ENCODE peak calls at places on chromosome X, in nine cellular contexts. One of them, this sample, is unnamed.

GRCh38 chrX:78024349-78025108 is 55.1 kb upstream of the PGAM4 start:
- DNase-seq in HS-5: no peak
- DNase-seq in astrocyte of the spinal cord: no peak
- DNase-seq in EL: peak; percentile 7
- DNase-seq in DND-41: no peak
- DNase-seq in stimulated activated CD4-positive, alpha-beta T cell treated with anti-CD3 and anti-CD28 coated beads, Interleukin-2, amount 100 ng/mL, for 48 hours: peak; percentile 2
- DNase-seq in stimulated activated naive CD4-positive, alpha-beta T cell: peak; percentile 1
- DNase-seq in colonic mucosa: peak; percentile 77
- DNase-seq in C1 segment of cervical spinal cord: no peak
- DNase-seq in this sample: no peak

GRCh38 chrX:107272431-107272921 is 66.1 kb downstream of the DNAAF6 start:
- DNase-seq in EL: no peak
- DNase-seq in DND-41: no peak
- DNase-seq in astrocyte of the spinal cord: no peak
- DNase-seq in stimulated activated CD4-positive, alpha-beta T cell treated with anti-CD3 and anti-CD28 coated beads, Interleukin-2, amount 100 ng/mL, for 48 hours: no peak
- DNase-seq in stimulated activated naive CD4-positive, alpha-beta T cell: peak; percentile 0
- DNase-seq in colonic mucosa: peak; percentile 18
- DNase-seq in HS-5: no peak
- DNase-seq in C1 segment of cervical spinal cord: no peak
- DNase-seq in this sample: no peak

GRCh38 chrX:30904186-30904585 is 15.1 kb upstream of the TAB3 start:
- DNase-seq in stimulated activated naive CD4-positive, alpha-beta T cell: no peak
- DNase-seq in colonic mucosa: no peak
- DNase-seq in HS-5: no peak
- DNase-seq in C1 segment of cervical spinal cord: no peak
- DNase-seq in EL: no peak
- DNase-seq in stimulated activated CD4-positive, alpha-beta T cell treated with anti-CD3 and anti-CD28 coated beads, Interleukin-2, amount 100 ng/mL, for 48 hours: no peak
- DNase-seq in DND-41: no peak
- DNase-seq in astrocyte of the spinal cord: no peak
- DNase-seq in this sample: no peak

GRCh38 chrX:134431894-134432293 is 28.1 kb upstream of the HPRT1 start:
- DNase-seq in astrocyte of the spinal cord: peak; percentile 58
- DNase-seq in stimulated activated naive CD4-positive, alpha-beta T cell: no peak
- DNase-seq in DND-41: no peak
- DNase-seq in stimulated activated CD4-positive, alpha-beta T cell treated with anti-CD3 and anti-CD28 coated beads, Interleukin-2, amount 100 ng/mL, for 48 hours: no peak
- DNase-seq in HS-5: peak; percentile 52
- DNase-seq in colonic mucosa: no peak
- DNase-seq in EL: peak; percentile 69
- DNase-seq in C1 segment of cervical spinal cord: no peak
- DNase-seq in this sample: peak; percentile 53

GRCh38 chrX:117429511-117429910 is 687.1 kb downstream of the KLHL13 start:
- DNase-seq in HS-5: no peak
- DNase-seq in stimulated activated naive CD4-positive, alpha-beta T cell: no peak
- DNase-seq in C1 segment of cervical spinal cord: no peak
- DNase-seq in stimulated activated CD4-positive, alpha-beta T cell treated with anti-CD3 and anti-CD28 coated beads, Interleukin-2, amount 100 ng/mL, for 48 hours: no peak
- DNase-seq in DND-41: no peak
- DNase-seq in EL: no peak
- DNase-seq in colonic mucosa: no peak
- DNase-seq in astrocyte of the spinal cord: no peak
- DNase-seq in this sample: no peak

GRCh38 chrX:103550415-103551051 is 31.2 kb upstream of the RAB40A start:
- DNase-seq in DND-41: no peak
- DNase-seq in HS-5: no peak
- DNase-seq in stimulated activated naive CD4-positive, alpha-beta T cell: no peak
- DNase-seq in stimulated activated CD4-positive, alpha-beta T cell treated with anti-CD3 and anti-CD28 coated beads, Interleukin-2, amount 100 ng/mL, for 48 hours: no peak
- DNase-seq in EL: no peak
- DNase-seq in colonic mucosa: no peak
- DNase-seq in C1 segment of cervical spinal cord: no peak
- DNase-seq in astrocyte of the spinal cord: no peak
- DNase-seq in this sample: no peak

GRCh38 chrX:15854080-15854655 is 445 bp downstream of the AP1S2 start:
- DNase-seq in C1 segment of cervical spinal cord: peak; percentile 73
- DNase-seq in astrocyte of the spinal cord: no peak
- DNase-seq in stimulated activated CD4-positive, alpha-beta T cell treated with anti-CD3 and anti-CD28 coated beads, Interleukin-2, amount 100 ng/mL, for 48 hours: peak; percentile 40
- DNase-seq in HS-5: no peak
- DNase-seq in stimulated activated naive CD4-positive, alpha-beta T cell: peak; percentile 47
- DNase-seq in colonic mucosa: peak; percentile 58
- DNase-seq in EL: peak; percentile 36
- DNase-seq in DND-41: peak; percentile 33
- DNase-seq in this sample: peak; percentile 23

GRCh38 chrX:135112096-135112729 is 8.1 kb downstream of the ETDB start:
- DNase-seq in colonic mucosa: peak; percentile 33
- DNase-seq in stimulated activated naive CD4-positive, alpha-beta T cell: no peak
- DNase-seq in DND-41: peak; percentile 43
- DNase-seq in stimulated activated CD4-positive, alpha-beta T cell treated with anti-CD3 and anti-CD28 coated beads, Interleukin-2, amount 100 ng/mL, for 48 hours: peak; percentile 40
- DNase-seq in astrocyte of the spinal cord: peak; percentile 22
- DNase-seq in HS-5: no peak
- DNase-seq in C1 segment of cervical spinal cord: no peak
- DNase-seq in EL: peak; percentile 28
- DNase-seq in this sample: peak; percentile 4

GRCh38 chrX:71515039-71515398 is 17.9 kb upstream of the OGT start:
- DNase-seq in EL: peak; percentile 3
- DNase-seq in DND-41: no peak
- DNase-seq in C1 segment of cervical spinal cord: no peak
- DNase-seq in colonic mucosa: no peak
- DNase-seq in stimulated activated naive CD4-positive, alpha-beta T cell: no peak
- DNase-seq in stimulated activated CD4-positive, alpha-beta T cell treated with anti-CD3 and anti-CD28 coated beads, Interleukin-2, amount 100 ng/mL, for 48 hours: no peak
- DNase-seq in astrocyte of the spinal cord: no peak
- DNase-seq in HS-5: no peak
- DNase-seq in this sample: no peak

GRCh38 chrX:46844913-46845312 is 8.1 kb downstream of the RP2 start:
- DNase-seq in astrocyte of the spinal cord: no peak
- DNase-seq in C1 segment of cervical spinal cord: no peak
- DNase-seq in DND-41: no peak
- DNase-seq in colonic mucosa: no peak
- DNase-seq in HS-5: no peak
- DNase-seq in stimulated activated CD4-positive, alpha-beta T cell treated with anti-CD3 and anti-CD28 coated beads, Interleukin-2, amount 100 ng/mL, for 48 hours: no peak
- DNase-seq in EL: no peak
- DNase-seq in stimulated activated naive CD4-positive, alpha-beta T cell: no peak
- DNase-seq in this sample: no peak

GRCh38 chrX:66110112-66110511 is 53.9 kb upstream of the HEPH start:
- DNase-seq in stimulated activated naive CD4-positive, alpha-beta T cell: no peak
- DNase-seq in DND-41: peak; percentile 7
- DNase-seq in colonic mucosa: peak; percentile 28
- DNase-seq in C1 segment of cervical spinal cord: peak; percentile 0
- DNase-seq in astrocyte of the spinal cord: no peak
- DNase-seq in EL: peak; percentile 8
- DNase-seq in stimulated activated CD4-positive, alpha-beta T cell treated with anti-CD3 and anti-CD28 coated beads, Interleukin-2, amount 100 ng/mL, for 48 hours: peak; percentile 6
- DNase-seq in HS-5: no peak
- DNase-seq in this sample: peak; percentile 17

GRCh38 chrX:40402771-40403533 is 177.8 kb upstream of the ATP6AP2 start:
- DNase-seq in DND-41: no peak
- DNase-seq in astrocyte of the spinal cord: peak; percentile 34
- DNase-seq in colonic mucosa: peak; percentile 20
- DNase-seq in C1 segment of cervical spinal cord: no peak
- DNase-seq in EL: peak; percentile 52
- DNase-seq in stimulated activated CD4-positive, alpha-beta T cell treated with anti-CD3 and anti-CD28 coated beads, Interleukin-2, amount 100 ng/mL, for 48 hours: no peak
- DNase-seq in stimulated activated naive CD4-positive, alpha-beta T cell: no peak
- DNase-seq in HS-5: no peak
- DNase-seq in this sample: peak; percentile 77

GRCh38 chrX:101452051-101452450 is 33.2 kb upstream of the ARMCX4 start:
- DNase-seq in astrocyte of the spinal cord: no peak
- DNase-seq in DND-41: no peak
- DNase-seq in stimulated activated CD4-positive, alpha-beta T cell treated with anti-CD3 and anti-CD28 coated beads, Interleukin-2, amount 100 ng/mL, for 48 hours: no peak
- DNase-seq in C1 segment of cervical spinal cord: no peak
- DNase-seq in stimulated activated naive CD4-positive, alpha-beta T cell: no peak
- DNase-seq in HS-5: no peak
- DNase-seq in EL: peak; percentile 3
- DNase-seq in colonic mucosa: no peak
- DNase-seq in this sample: no peak

GRCh38 chrX:110108381-110108796 is 105.5 kb downstream of the TMEM164 start:
- DNase-seq in HS-5: no peak
- DNase-seq in EL: peak; percentile 10
- DNase-seq in stimulated activated naive CD4-positive, alpha-beta T cell: no peak
- DNase-seq in DND-41: no peak
- DNase-seq in C1 segment of cervical spinal cord: no peak
- DNase-seq in colonic mucosa: no peak
- DNase-seq in astrocyte of the spinal cord: peak; percentile 37
- DNase-seq in stimulated activated CD4-positive, alpha-beta T cell treated with anti-CD3 and anti-CD28 coated beads, Interleukin-2, amount 100 ng/mL, for 48 hours: no peak
- DNase-seq in this sample: no peak

GRCh38 chrX:147174596-147174995 is 360.1 kb upstream of the CXorf51A start:
- DNase-seq in HS-5: no peak
- DNase-seq in stimulated activated naive CD4-positive, alpha-beta T cell: no peak
- DNase-seq in DND-41: no peak
- DNase-seq in EL: no peak
- DNase-seq in stimulated activated CD4-positive, alpha-beta T cell treated with anti-CD3 and anti-CD28 coated beads, Interleukin-2, amount 100 ng/mL, for 48 hours: no peak
- DNase-seq in colonic mucosa: no peak
- DNase-seq in C1 segment of cervical spinal cord: no peak
- DNase-seq in astrocyte of the spinal cord: no peak
- DNase-seq in this sample: no peak

GRCh38 chrX:125497667-125498066 is 178.0 kb downstream of the TEX13C start:
- DNase-seq in C1 segment of cervical spinal cord: no peak
- DNase-seq in stimulated activated naive CD4-positive, alpha-beta T cell: no peak
- DNase-seq in HS-5: no peak
- DNase-seq in colonic mucosa: no peak
- DNase-seq in EL: no peak
- DNase-seq in astrocyte of the spinal cord: no peak
- DNase-seq in DND-41: no peak
- DNase-seq in stimulated activated CD4-positive, alpha-beta T cell treated with anti-CD3 and anti-CD28 coated beads, Interleukin-2, amount 100 ng/mL, for 48 hours: no peak
- DNase-seq in this sample: no peak

GRCh38 chrX:28847423-28847822 is 260.2 kb downstream of the IL1RAPL1 start:
- DNase-seq in stimulated activated CD4-positive, alpha-beta T cell treated with anti-CD3 and anti-CD28 coated beads, Interleukin-2, amount 100 ng/mL, for 48 hours: no peak
- DNase-seq in C1 segment of cervical spinal cord: peak; percentile 46
- DNase-seq in DND-41: no peak
- DNase-seq in HS-5: no peak
- DNase-seq in EL: peak; percentile 0
- DNase-seq in astrocyte of the spinal cord: peak; percentile 50
- DNase-seq in colonic mucosa: no peak
- DNase-seq in stimulated activated naive CD4-positive, alpha-beta T cell: no peak
- DNase-seq in this sample: no peak

GRCh38 chrX:117985241-117985640 is 131.4 kb downstream of the KLHL13 start:
- DNase-seq in HS-5: no peak
- DNase-seq in stimulated activated CD4-positive, alpha-beta T cell treated with anti-CD3 and anti-CD28 coated beads, Interleukin-2, amount 100 ng/mL, for 48 hours: no peak
- DNase-seq in astrocyte of the spinal cord: no peak
- DNase-seq in colonic mucosa: peak; percentile 27
- DNase-seq in EL: no peak
- DNase-seq in C1 segment of cervical spinal cord: no peak
- DNase-seq in stimulated activated naive CD4-positive, alpha-beta T cell: no peak
- DNase-seq in DND-41: no peak
- DNase-seq in this sample: no peak

GRCh38 chrX:129877401-129877800 is 28.6 kb upstream of the UTP14A start:
- DNase-seq in EL: no peak
- DNase-seq in astrocyte of the spinal cord: no peak
- DNase-seq in colonic mucosa: no peak
- DNase-seq in stimulated activated naive CD4-positive, alpha-beta T cell: no peak
- DNase-seq in stimulated activated CD4-positive, alpha-beta T cell treated with anti-CD3 and anti-CD28 coated beads, Interleukin-2, amount 100 ng/mL, for 48 hours: no peak
- DNase-seq in HS-5: no peak
- DNase-seq in C1 segment of cervical spinal cord: no peak
- DNase-seq in DND-41: no peak
- DNase-seq in this sample: no peak

GRCh38 chrX:108584617-108585211 is 145.1 kb downstream of the COL4A5 start:
- DNase-seq in stimulated activated naive CD4-positive, alpha-beta T cell: no peak
- DNase-seq in DND-41: no peak
- DNase-seq in astrocyte of the spinal cord: no peak
- DNase-seq in HS-5: no peak
- DNase-seq in colonic mucosa: no peak
- DNase-seq in stimulated activated CD4-positive, alpha-beta T cell treated with anti-CD3 and anti-CD28 coated beads, Interleukin-2, amount 100 ng/mL, for 48 hours: no peak
- DNase-seq in EL: peak; percentile 1
- DNase-seq in C1 segment of cervical spinal cord: peak; percentile 8
- DNase-seq in this sample: no peak

GRCh38 chrX:103861200-103861599 is 29.1 kb upstream of the RAB9B start:
- DNase-seq in astrocyte of the spinal cord: no peak
- DNase-seq in HS-5: no peak
- DNase-seq in stimulated activated CD4-positive, alpha-beta T cell treated with anti-CD3 and anti-CD28 coated beads, Interleukin-2, amount 100 ng/mL, for 48 hours: no peak
- DNase-seq in DND-41: no peak
- DNase-seq in C1 segment of cervical spinal cord: no peak
- DNase-seq in EL: no peak
- DNase-seq in colonic mucosa: no peak
- DNase-seq in stimulated activated naive CD4-positive, alpha-beta T cell: no peak
- DNase-seq in this sample: peak; percentile 67

GRCh38 chrX:46208225-46208854 is 336.9 kb downstream of the ZNF674 start:
- DNase-seq in C1 segment of cervical spinal cord: no peak
- DNase-seq in DND-41: peak; percentile 39
- DNase-seq in EL: peak; percentile 58
- DNase-seq in colonic mucosa: no peak
- DNase-seq in HS-5: peak; percentile 25
- DNase-seq in astrocyte of the spinal cord: peak; percentile 54
- DNase-seq in stimulated activated CD4-positive, alpha-beta T cell treated with anti-CD3 and anti-CD28 coated beads, Interleukin-2, amount 100 ng/mL, for 48 hours: no peak
- DNase-seq in stimulated activated naive CD4-positive, alpha-beta T cell: no peak
- DNase-seq in this sample: peak; percentile 52

GRCh38 chrX:14934423-14934822 is 61.2 kb downstream of the MOSPD2 start:
- DNase-seq in colonic mucosa: no peak
- DNase-seq in astrocyte of the spinal cord: no peak
- DNase-seq in C1 segment of cervical spinal cord: no peak
- DNase-seq in DND-41: no peak
- DNase-seq in EL: no peak
- DNase-seq in stimulated activated CD4-positive, alpha-beta T cell treated with anti-CD3 and anti-CD28 coated beads, Interleukin-2, amount 100 ng/mL, for 48 hours: no peak
- DNase-seq in stimulated activated naive CD4-positive, alpha-beta T cell: no peak
- DNase-seq in HS-5: no peak
- DNase-seq in this sample: no peak

GRCh38 chrX:1925053-1925481 is 310.2 kb downstream of the ASMT start:
- DNase-seq in EL: no peak
- DNase-seq in DND-41: no peak
- DNase-seq in HS-5: no peak
- DNase-seq in astrocyte of the spinal cord: no peak
- DNase-seq in stimulated activated naive CD4-positive, alpha-beta T cell: no peak
- DNase-seq in C1 segment of cervical spinal cord: no peak
- DNase-seq in colonic mucosa: no peak
- DNase-seq in stimulated activated CD4-positive, alpha-beta T cell treated with anti-CD3 and anti-CD28 coated beads, Interleukin-2, amount 100 ng/mL, for 48 hours: no peak
- DNase-seq in this sample: no peak

GRCh38 chrX:18643853-18644252 is 28.1 kb downstream of the RS1 start:
- DNase-seq in colonic mucosa: no peak
- DNase-seq in HS-5: no peak
- DNase-seq in C1 segment of cervical spinal cord: no peak
- DNase-seq in stimulated activated CD4-positive, alpha-beta T cell treated with anti-CD3 and anti-CD28 coated beads, Interleukin-2, amount 100 ng/mL, for 48 hours: no peak
- DNase-seq in EL: no peak
- DNase-seq in astrocyte of the spinal cord: no peak
- DNase-seq in DND-41: no peak
- DNase-seq in stimulated activated naive CD4-positive, alpha-beta T cell: no peak
- DNase-seq in this sample: no peak

GRCh38 chrX:112056886-112057285 is 25.7 kb downstream of the TRPC5 start:
- DNase-seq in C1 segment of cervical spinal cord: no peak
- DNase-seq in stimulated activated CD4-positive, alpha-beta T cell treated with anti-CD3 and anti-CD28 coated beads, Interleukin-2, amount 100 ng/mL, for 48 hours: no peak
- DNase-seq in DND-41: no peak
- DNase-seq in colonic mucosa: no peak
- DNase-seq in stimulated activated naive CD4-positive, alpha-beta T cell: no peak
- DNase-seq in HS-5: no peak
- DNase-seq in EL: no peak
- DNase-seq in astrocyte of the spinal cord: no peak
- DNase-seq in this sample: no peak

GRCh38 chrX:132738951-132739350 is 219.5 kb downstream of the HS6ST2 start:
- DNase-seq in HS-5: no peak
- DNase-seq in stimulated activated naive CD4-positive, alpha-beta T cell: no peak
- DNase-seq in colonic mucosa: no peak
- DNase-seq in astrocyte of the spinal cord: no peak
- DNase-seq in C1 segment of cervical spinal cord: no peak
- DNase-seq in stimulated activated CD4-positive, alpha-beta T cell treated with anti-CD3 and anti-CD28 coated beads, Interleukin-2, amount 100 ng/mL, for 48 hours: no peak
- DNase-seq in DND-41: peak; percentile 22
- DNase-seq in EL: no peak
- DNase-seq in this sample: no peak

GRCh38 chrX:148380107-148380506 is 120.3 kb upstream of the AFF2 start:
- DNase-seq in EL: no peak
- DNase-seq in stimulated activated naive CD4-positive, alpha-beta T cell: no peak
- DNase-seq in stimulated activated CD4-positive, alpha-beta T cell treated with anti-CD3 and anti-CD28 coated beads, Interleukin-2, amount 100 ng/mL, for 48 hours: no peak
- DNase-seq in DND-41: peak; percentile 26
- DNase-seq in C1 segment of cervical spinal cord: no peak
- DNase-seq in astrocyte of the spinal cord: no peak
- DNase-seq in colonic mucosa: no peak
- DNase-seq in HS-5: no peak
- DNase-seq in this sample: no peak

GRCh38 chrX:71619193-71619592 is 882 bp upstream of the CXCR3 start:
- DNase-seq in HS-5: no peak
- DNase-seq in astrocyte of the spinal cord: no peak
- DNase-seq in DND-41: no peak
- DNase-seq in stimulated activated CD4-positive, alpha-beta T cell treated with anti-CD3 and anti-CD28 coated beads, Interleukin-2, amount 100 ng/mL, for 48 hours: peak; percentile 52
- DNase-seq in C1 segment of cervical spinal cord: no peak
- DNase-seq in EL: no peak
- DNase-seq in stimulated activated naive CD4-positive, alpha-beta T cell: no peak
- DNase-seq in colonic mucosa: no peak
- DNase-seq in this sample: no peak

GRCh38 chrX:97252111-97252510 is 368.4 kb downstream of the RPA4 start:
- DNase-seq in stimulated activated naive CD4-positive, alpha-beta T cell: no peak
- DNase-seq in C1 segment of cervical spinal cord: no peak
- DNase-seq in HS-5: no peak
- DNase-seq in stimulated activated CD4-positive, alpha-beta T cell treated with anti-CD3 and anti-CD28 coated beads, Interleukin-2, amount 100 ng/mL, for 48 hours: no peak
- DNase-seq in EL: no peak
- DNase-seq in DND-41: no peak
- DNase-seq in astrocyte of the spinal cord: no peak
- DNase-seq in colonic mucosa: no peak
- DNase-seq in this sample: no peak

GRCh38 chrX:154444001-154444754 is at the start of gene FAM50A:
- DNase-seq in EL: peak; percentile 65
- DNase-seq in colonic mucosa: peak; percentile 79
- DNase-seq in C1 segment of cervical spinal cord: peak; percentile 77
- DNase-seq in stimulated activated naive CD4-positive, alpha-beta T cell: peak; percentile 65
- DNase-seq in DND-41: peak; percentile 57
- DNase-seq in stimulated activated CD4-positive, alpha-beta T cell treated with anti-CD3 and anti-CD28 coated beads, Interleukin-2, amount 100 ng/mL, for 48 hours: peak; percentile 62
- DNase-seq in astrocyte of the spinal cord: peak; percentile 41
- DNase-seq in HS-5: no peak
- DNase-seq in this sample: peak; percentile 20

This sample was measured in RCC 7860.